ENCODE peak calls at places on chromosomes 1 and 21, in five cellular contexts. S is omental fat pad, J is foreskin fibroblast, L is esophagus squamous epithelium, N is ascending aorta. R is an unnamed sample.

GRCh38 chr1:62528015-62528414 is 69.3 kb upstream of the ANGPTL3 start:
- DNase-seq in J (no peak), L (no peak), S (no peak), N (no peak), R (no peak)

GRCh38 chr1:37540036-37540785 is 13.9 kb downstream of the SNIP1 start:
- DNase-seq in J (no peak), S (no peak), L (no peak), N (no peak), R (no peak)

GRCh38 chr1:41153750-41154274 is 88.3 kb downstream of the SCMH1 start:
- DNase-seq in J (no peak), L (no peak), S (no peak), N (no peak), R (no peak)

GRCh38 chr1:218048828-218049227 is 236.3 kb upstream of the RRP15 start:
- DNase-seq in N (no peak), S (no peak), L (no peak), J (peak; percentile 2), R (no peak)

GRCh38 chr1:213987876-213988638 is at the start of gene PROX1:
- DNase-seq in N (peak; percentile 87), J (peak; percentile 94), L (no peak), S (no peak), R (peak; percentile 84)

GRCh38 chr1:18716112-18716784 is 85.6 kb downstream of the PAX7 start:
- DNase-seq in L (no peak), N (no peak), S (no peak), J (no peak), R (no peak)

GRCh38 chr1:189821838-189822237 is 655.8 kb downstream of the BRINP3 start:
- DNase-seq in L (no peak), J (no peak), N (no peak), S (no peak), R (no peak)

GRCh38 chr1:29490204-29490934 is 254.0 kb downstream of the PTPRU start:
- DNase-seq in J (no peak), L (no peak), N (no peak), S (no peak), R (no peak)

DNA sequence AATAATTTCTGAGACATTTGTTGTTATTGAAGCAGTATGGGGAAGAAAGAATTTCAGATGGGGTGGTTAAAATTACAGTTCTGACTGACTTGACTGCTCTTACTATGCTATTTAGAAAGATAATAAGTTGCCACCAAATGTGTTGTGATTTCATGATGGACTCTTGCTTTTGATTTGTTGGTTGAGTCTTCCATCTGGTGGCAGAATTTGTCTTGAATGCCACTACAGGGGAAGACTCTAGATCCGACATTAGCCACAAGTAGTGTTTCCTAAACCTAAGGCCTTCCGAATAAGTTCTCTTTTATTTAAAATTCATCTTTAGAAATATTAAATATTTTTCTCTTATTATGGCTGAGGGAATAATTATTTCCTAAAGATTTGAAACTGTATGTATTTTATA is 190.9 kb upstream of the ADGRL4 start:
- DNase-seq in J (peak; percentile 53), S (no peak), L (no peak), N (no peak), R (no peak)
- TF ChIP-seq CTCF in J (peak; percentile 25), S (no peak), L (no peak), N (no peak), R (no peak)

GRCh38 chr1:194295690-194296089 is 1109.3 kb upstream of the B3GALT2 start:
- DNase-seq in L (no peak), J (peak; percentile 42), N (no peak), S (no peak), R (no peak)

GRCh38 chr1:194297100-194297499 is 1110.7 kb upstream of the B3GALT2 start:
- DNase-seq in S (no peak), J (no peak), L (no peak), N (no peak), R (no peak)

GRCh38 chr1:194296201-194296600 is 1109.8 kb upstream of the B3GALT2 start:
- DNase-seq in L (no peak), J (peak; percentile 38), N (no peak), S (no peak), R (no peak)

GRCh38 chr1:194292912-194293311 is 1106.5 kb upstream of the B3GALT2 start:
- DNase-seq in J (no peak), N (no peak), S (no peak), L (no peak), R (no peak)

GRCh38 chr1:194294006-194294405 is 1107.6 kb upstream of the B3GALT2 start:
- DNase-seq in S (no peak), J (no peak), L (no peak), N (no peak), R (no peak)
- TF ChIP-seq CTCF in S (no peak), J (no peak), L (no peak), N (no peak), R (no peak)

GRCh38 chr1:20484526-20485462 is 1.2 kb downstream of the CAMK2N1 start:
- DNase-seq in N (no peak), J (peak; percentile 46), L (no peak), S (no peak), R (peak; percentile 62)
- TF ChIP-seq CTCF in N (no peak), J (no peak), L (no peak), S (no peak), R (no peak)

DNA sequence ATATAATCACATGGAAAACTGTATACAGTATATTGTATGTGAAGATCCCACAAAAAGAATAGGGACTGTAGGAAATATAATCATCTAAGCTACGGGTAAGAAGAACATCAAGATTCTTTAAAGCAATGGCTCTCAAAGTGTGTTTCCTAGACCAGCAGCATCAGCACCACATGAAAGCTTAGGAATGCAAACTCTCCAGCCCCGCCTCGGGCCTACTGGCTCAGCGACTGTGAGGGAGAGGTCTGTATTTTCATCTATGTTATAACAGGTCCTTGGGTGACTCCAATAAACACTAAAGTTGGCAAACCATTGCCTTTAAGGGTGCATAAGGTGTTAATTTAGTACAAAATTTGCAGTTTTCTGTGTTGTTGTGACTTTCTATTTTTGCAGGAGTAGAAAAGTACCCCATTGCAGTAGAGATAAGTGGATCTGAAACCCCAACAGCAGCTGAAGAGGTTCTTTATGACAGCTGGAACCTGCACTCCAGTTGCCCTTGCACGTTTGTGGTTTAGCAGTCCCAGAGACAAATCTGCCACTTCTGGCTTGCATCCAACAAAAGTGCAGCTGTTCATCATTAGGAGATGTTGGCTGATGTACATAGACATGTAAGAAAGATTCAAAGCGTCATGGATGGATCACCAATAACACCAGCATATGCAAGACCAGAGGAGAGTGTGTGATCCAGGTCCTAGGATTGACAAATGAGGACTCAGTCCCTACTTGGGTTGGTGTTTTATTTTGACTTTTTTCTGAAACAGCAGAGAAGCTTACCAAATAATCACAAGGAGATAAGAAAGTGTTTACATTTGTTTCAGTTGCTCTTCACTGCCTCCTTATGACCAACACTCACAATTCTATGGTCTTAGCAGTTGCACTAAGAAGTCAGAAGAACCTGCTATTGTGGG is 15.9 kb upstream of the IFNAR1 start:
- DNase-seq in L (no peak), N (peak; percentile 37), J (peak; percentile 85), S (no peak), R (no peak)
- TF ChIP-seq CTCF in L (no peak), N (no peak), J (no peak), S (no peak), R (no peak)

GRCh38 chr21:42964086-42964485 is 10.3 kb upstream of the PKNOX1 start:
- DNase-seq in N (no peak), L (no peak), S (no peak), J (no peak), R (no peak)
- TF ChIP-seq CTCF in N (no peak), L (no peak), S (no peak), J (no peak), R (no peak)

DNA sequence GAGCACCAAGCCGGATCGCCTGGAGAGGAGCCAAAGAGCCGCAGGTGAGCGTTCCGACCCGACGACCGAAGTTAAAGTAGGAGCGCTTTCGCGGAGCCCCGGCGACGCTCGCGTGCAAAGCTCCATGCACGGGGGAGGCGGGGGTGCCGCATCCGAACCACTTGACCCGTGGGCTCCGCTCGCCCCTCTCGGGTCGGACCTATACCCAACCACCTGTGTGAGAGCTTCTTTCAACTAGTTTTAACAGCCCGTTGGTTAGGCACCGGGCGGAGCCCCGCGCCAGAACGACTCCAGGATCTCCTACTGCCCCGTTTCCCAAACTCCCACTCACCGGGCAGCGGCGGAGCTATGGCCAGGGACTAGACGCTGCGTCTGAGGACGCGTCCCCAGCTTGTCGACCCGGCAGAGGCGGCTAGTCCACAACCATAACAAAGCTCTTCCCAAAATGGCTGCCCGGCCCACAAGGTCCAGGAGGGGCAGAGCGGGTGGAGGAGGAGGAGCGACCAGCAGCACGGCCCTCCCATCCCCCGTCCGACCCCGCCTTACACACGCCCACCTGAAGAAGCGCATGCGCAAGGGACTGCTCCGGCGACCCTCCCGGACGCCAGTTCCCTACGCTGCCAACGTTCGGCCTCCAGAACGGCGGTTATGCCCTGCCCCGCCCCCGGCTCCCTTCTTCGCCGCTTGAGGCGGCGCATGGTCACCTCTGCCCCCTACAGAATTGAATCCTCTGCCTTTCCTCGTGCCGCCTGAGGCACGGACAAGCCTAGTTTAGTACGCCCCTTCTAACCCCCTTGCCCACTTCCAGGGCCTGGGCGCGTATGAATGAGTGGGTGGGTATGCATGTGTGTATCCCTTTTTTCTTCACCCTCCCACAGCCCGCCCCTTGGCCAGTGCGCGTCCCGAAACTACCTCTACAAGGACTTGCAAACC is at the start of gene GPBP1L1:
- DNase-seq in J (peak; percentile 99), S (peak; percentile 82), L (peak; percentile 87), N (peak; percentile 98), R (peak; percentile 98)
- TF ChIP-seq CTCF in J (no peak), S (no peak), L (peak; percentile 8), N (no peak), R (no peak)

GRCh38 chr1:234656981-234657651 is 47.1 kb upstream of the IRF2BP2 start:
- DNase-seq in L (no peak), J (peak; percentile 98), N (no peak), S (no peak), R (no peak)
- TF ChIP-seq CTCF in L (peak; percentile 12), J (no peak), N (no peak), S (no peak), R (no peak)